ENCODE peak calls at places on chromosome 22, in four cellular contexts. C is H1, P is A549, F is K562. D is an unnamed sample.

GRCh38 chr22:36156515-36157419 is 3.8 kb downstream of the APOL3 start:
- DNase-seq in C (no peak), F (peak; percentile 29), P (no peak), D (peak; percentile 77)

GRCh38 chr22:25602924-25603323 is 38.4 kb downstream of the GRK3 start:
- DNase-seq in C (no peak), P (no peak), F (no peak), D (no peak)

GRCh38 chr22:25448435-25449051 is 115.9 kb upstream of the GRK3 start:
- DNase-seq in C (no peak), P (peak; percentile 7), F (peak; percentile 38), D (peak; percentile 47)

GRCh38 chr22:37137903-37138665 is 11.6 kb downstream of the IL2RB start:
- DNase-seq in P (no peak), F (no peak), C (no peak), D (no peak)

GRCh38 chr22:30968015-30968923 is at the start of gene MORC2:
- DNase-seq in F (peak; percentile 73), P (peak; percentile 27), C (no peak), D (peak; percentile 15)

GRCh38 chr22:42969348-42969975 is 45.5 kb downstream of the PACSIN2 start:
- DNase-seq in C (no peak), P (no peak), F (no peak), D (peak; percentile 86)

GRCh38 chr22:46225631-46226030 is 24.5 kb downstream of the CDPF1 start:
- DNase-seq in P (no peak), C (no peak), F (no peak), D (no peak)

GRCh38 chr22:39254789-39255298 is 10.1 kb upstream of the PDGFB start:
- DNase-seq in C (no peak), F (no peak), P (no peak), D (peak; percentile 79)

GRCh38 chr22:45846952-45847351 is 130.0 kb downstream of the WNT7B start:
- DNase-seq in C (no peak), P (no peak), F (no peak), D (no peak)

GRCh38 chr22:46230262-46230901 is 19.7 kb downstream of the CDPF1 start:
- DNase-seq in F (no peak), P (no peak), C (no peak), D (no peak)

GRCh38 chr22:36611241-36611976 is 82.4 kb upstream of the EIF3D start:
- DNase-seq in C (no peak), P (no peak), F (no peak), D (no peak)

GRCh38 chr22:17844150-17844549 is 69.9 kb upstream of the BID start:
- DNase-seq in F (no peak), P (no peak), C (no peak), D (no peak)
- TF ChIP-seq MAFK in F (no peak), P (no peak), C (no peak), D (no peak)

DNA sequence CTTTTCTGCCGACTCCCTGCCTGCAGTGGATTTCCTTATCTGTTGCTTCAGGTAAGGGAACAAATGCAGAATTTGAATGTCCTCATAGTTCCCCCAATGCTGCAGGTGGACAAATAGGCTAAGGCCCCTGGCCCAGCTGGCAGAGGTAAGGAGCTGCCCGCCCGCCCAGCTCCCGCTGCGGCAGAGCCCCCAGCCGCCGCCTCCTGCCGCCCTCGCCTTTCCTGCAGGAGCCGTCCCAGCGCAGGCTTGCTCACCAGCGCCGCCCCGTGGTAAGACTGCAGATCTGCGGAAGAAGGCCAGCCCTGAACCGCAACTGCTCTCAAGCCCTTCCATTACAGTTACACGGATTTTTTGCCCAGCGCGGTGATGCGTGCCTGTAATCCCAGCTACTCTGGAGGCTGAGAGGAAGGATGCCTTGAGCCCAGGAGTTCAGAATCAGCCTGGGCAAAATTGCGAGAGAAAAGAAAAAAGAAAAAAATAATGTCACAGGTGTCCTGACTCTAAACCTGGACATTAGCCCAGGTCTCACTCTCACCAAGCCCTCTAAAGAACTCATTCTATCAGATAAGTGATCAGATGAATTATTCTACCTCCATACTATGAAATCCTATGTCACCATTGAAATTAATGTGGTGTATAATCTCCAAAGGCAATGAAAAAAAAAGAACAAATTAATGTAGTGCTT is 51.2 kb upstream of the EMID1 start:
- DNase-seq in P (peak; percentile 35), C (peak; percentile 39), F (peak; percentile 69), D (peak; percentile 51)
- TF ChIP-seq USF2 in P (no peak), C (no peak), F (no peak), D (no peak)

DNA sequence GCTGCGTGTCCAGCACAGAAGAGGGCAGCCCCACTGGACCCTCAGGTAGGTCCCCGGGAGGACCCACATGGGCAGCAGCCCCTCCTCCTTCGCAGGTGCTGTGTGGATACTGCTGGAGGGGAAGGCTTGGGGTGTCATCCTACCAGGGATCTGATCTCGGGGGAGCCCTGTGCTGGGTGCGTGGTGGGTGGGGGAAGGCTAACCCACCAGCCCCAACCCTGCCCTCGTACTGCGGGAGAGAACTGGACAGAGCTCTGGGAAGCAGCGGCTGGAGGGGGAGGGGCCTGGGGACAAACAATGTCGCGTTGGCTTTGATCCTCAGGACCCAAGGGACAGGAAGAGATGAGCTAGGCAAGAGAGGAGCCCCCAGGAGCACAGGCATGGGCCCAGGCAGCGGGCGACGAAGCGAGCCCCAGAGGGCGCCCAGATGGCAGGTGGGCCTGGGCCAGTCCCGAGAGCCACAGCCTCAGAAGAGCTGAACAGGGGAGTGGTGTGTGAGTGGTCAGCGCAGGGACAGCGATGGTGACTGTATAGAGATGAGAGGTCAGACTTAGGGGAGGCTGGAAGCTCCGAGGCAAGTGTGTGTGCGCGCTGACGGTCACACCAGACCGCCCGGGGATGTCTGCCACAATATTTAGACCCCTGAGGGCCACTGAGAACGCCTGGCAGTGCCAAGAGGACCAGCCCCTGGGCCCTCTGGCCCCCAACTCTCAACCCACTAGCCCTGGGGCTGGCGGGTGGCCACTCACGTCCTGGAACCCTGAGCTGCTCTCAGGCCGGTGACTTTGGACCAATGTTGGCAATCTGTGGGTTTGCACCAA is 1.4 kb upstream of the PIM3 start:
- DNase-seq in C (no peak), F (no peak), P (no peak), D (no peak)
- TF ChIP-seq MAFK in C (no peak), F (no peak), P (no peak), D (no peak)

DNA sequence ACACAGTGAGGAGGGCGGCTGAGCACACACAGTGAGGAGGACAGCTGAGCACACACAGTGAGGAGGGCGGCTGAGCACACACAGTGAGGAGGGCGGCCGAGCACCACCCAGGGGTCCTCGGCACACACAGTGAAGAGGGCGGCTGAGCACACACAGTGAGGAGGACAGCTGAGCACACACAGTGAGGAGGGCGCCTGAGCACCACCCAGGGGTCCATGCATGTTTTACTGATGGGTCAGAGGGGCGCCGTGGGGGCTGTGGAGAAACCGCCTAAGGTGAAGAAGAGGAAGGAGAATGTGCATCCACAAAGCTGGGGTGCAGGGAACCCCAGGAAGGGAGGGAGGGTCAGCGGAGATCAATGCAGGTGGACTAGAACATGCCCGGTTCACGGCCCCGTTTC is 461.8 kb downstream of the BRD1 start:
- DNase-seq in C (no peak), F (no peak), P (no peak), D (no peak)
- TF ChIP-seq USF2 in C (no peak), F (no peak), P (no peak), D (no peak)

DNA sequence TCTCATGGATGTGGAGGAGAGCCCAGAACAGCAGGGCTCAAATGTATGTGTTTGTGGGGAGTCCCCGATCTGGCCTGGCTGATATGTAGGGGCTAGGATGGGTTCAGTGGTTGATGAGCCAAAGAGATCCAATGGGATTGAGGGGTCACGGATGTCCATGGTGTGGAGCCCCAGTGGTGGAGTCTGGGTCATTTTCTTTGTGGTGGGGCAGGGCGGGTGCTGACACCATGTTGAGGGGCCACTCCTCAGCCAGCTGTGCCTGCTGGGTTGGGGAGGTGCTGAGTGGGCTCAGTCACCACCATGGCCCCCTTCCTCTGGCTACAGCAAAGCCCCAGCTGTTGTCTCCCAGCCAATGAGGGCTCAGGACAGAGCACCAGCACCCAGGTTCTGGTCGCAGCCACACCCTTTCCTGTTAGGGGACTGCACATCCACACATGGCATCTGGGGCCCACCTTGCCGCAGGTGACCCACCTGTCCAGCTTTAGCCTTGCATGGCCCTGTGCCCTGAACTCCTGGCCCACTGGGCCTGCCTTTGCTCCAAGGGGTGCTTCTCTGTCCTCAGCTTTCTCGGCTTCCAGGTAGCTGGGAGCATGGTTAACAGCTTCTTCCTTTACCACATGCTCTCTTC is 3.2 kb upstream of the GNAZ start:
- DNase-seq in F (no peak), C (no peak), P (no peak), D (no peak)
- TF ChIP-seq MAFK in F (no peak), C (no peak), P (no peak), D (no peak)

GRCh38 chr22:49946612-49947295 is 13.8 kb upstream of the PIM3 start:
- DNase-seq in F (no peak), P (no peak), C (no peak), D (no peak)

GRCh38 chr22:49948958-49949913 is 11.3 kb upstream of the PIM3 start:
- DNase-seq in C (no peak), F (no peak), P (no peak), D (no peak)

GRCh38 chr22:49948573-49948957 is 12.0 kb upstream of the PIM3 start:
- DNase-seq in C (no peak), P (no peak), F (no peak), D (no peak)

GRCh38 chr22:49947296-49947622 is 13.3 kb upstream of the PIM3 start:
- DNase-seq in P (no peak), F (no peak), C (no peak), D (no peak)

GRCh38 chr22:49948116-49948515 is 12.5 kb upstream of the PIM3 start:
- DNase-seq in P (no peak), F (no peak), C (no peak), D (no peak)
- TF ChIP-seq USF2 in P (no peak), F (no peak), C (no peak), D (no peak)

D was measured in IMR-90.